ENCODE peak calls at places on chromosomes 5 and 9, in six cellular contexts. V is mesenchymal stem cell; E is GM23338; N is HuH-7.5; K is stimulated activated CD8-positive, alpha-beta memory T cell treated with anti-CD3 and anti-CD28 coated beads, Interleukin-7, amount 100 ng/mL, for 1 hour; O is gastrocnemius medialis. Q is an unnamed sample.

GRCh38 chr9:138006576-138007233 is 129.1 kb downstream of the CACNA1B start:
- DNase-seq in V (no peak), O (no peak), E (no peak), K (no peak), N (no peak), Q (no peak)

GRCh38 chr9:75903785-75904360 is 13.4 kb downstream of the PCSK5 start:
- DNase-seq in K (no peak), V (no peak), E (no peak), N (no peak), O (no peak), Q (peak; percentile 83)

GRCh38 chr5:180704362-180704761 is 35.5 kb downstream of the OR2Y1 start:
- DNase-seq in E (no peak), V (no peak), O (no peak), K (no peak), N (no peak), Q (peak; percentile 27)

GRCh38 chr5:67089200-67089725 is 107.3 kb downstream of the CD180 start:
- DNase-seq in K (no peak), N (no peak), O (no peak), E (no peak), V (peak; percentile 50), Q (peak; percentile 75)

GRCh38 chr9:112380771-112381181 is 868 bp downstream of the HSDL2 start:
- DNase-seq in E (no peak), V (peak; percentile 50), N (no peak), O (peak; percentile 25), K (no peak), Q (peak; percentile 38)

GRCh38 chr9:3398232-3398648 is 127.6 kb downstream of the RFX3 start:
- DNase-seq in V (peak; percentile 25), E (no peak), N (no peak), O (no peak), K (no peak), Q (no peak)

GRCh38 chr9:106588601-106589000 is 274.4 kb upstream of the ZNF462 start:
- DNase-seq in V (peak; percentile 63), O (no peak), N (no peak), E (peak; percentile 11), K (no peak), Q (peak; percentile 96)

GRCh38 chr5:174288436-174288835 is 242.9 kb downstream of the NSG2 start:
- DNase-seq in O (no peak), K (no peak), E (no peak), N (no peak), V (no peak), Q (no peak)

GRCh38 chr5:151904921-151905320 is 19.7 kb downstream of the GLRA1 start:
- DNase-seq in O (no peak), E (no peak), K (no peak), V (no peak), N (no peak), Q (no peak)

GRCh38 chr9:98791147-98792095 is 4.9 kb downstream of the ANKS6 start:
- DNase-seq in O (peak; percentile 79), V (peak; percentile 83), E (peak; percentile 91), K (peak; percentile 35), N (peak; percentile 90), Q (peak; percentile 96)

GRCh38 chr9:128169925-128170324 is 9.9 kb downstream of the BBLN start:
- DNase-seq in N (no peak), K (no peak), O (no peak), E (no peak), V (no peak), Q (no peak)

GRCh38 chr9:123065191-123065590 is 31.7 kb downstream of the GPR21 start:
- DNase-seq in E (no peak), V (no peak), O (no peak), N (no peak), K (no peak), Q (no peak)

GRCh38 chr5:45038366-45038987 is 229.7 kb downstream of the MRPS30 start:
- DNase-seq in O (no peak), N (no peak), V (peak; percentile 58), E (peak; percentile 84), K (no peak), Q (peak; percentile 43)

GRCh38 chr9:104009853-104010252 is 84.3 kb upstream of the SMC2 start:
- DNase-seq in E (no peak), K (no peak), N (no peak), O (no peak), V (peak; percentile 12), Q (peak; percentile 43)

GRCh38 chr9:27073841-27074728 is 34.9 kb upstream of the TEK start:
- DNase-seq in K (no peak), N (no peak), O (no peak), E (no peak), V (peak; percentile 13), Q (peak; percentile 29)

GRCh38 chr5:116938488-116938887 is 363.9 kb upstream of the SEMA6A start:
- DNase-seq in O (no peak), V (peak; percentile 19), E (peak; percentile 76), K (no peak), N (no peak), Q (no peak)

GRCh38 chr9:134670042-134670525 is 28.5 kb downstream of the COL5A1 start:
- DNase-seq in N (no peak), K (no peak), E (no peak), V (peak; percentile 82), O (no peak), Q (no peak)

GRCh38 chr5:4520557-4520956 is 619.6 kb upstream of the ADAMTS16 start:
- DNase-seq in O (no peak), N (no peak), E (no peak), K (no peak), V (no peak), Q (no peak)